ENCODE peak calls at places on chromosomes 4 and X, in ten cellular contexts. P is CD8-positive, alpha-beta memory T cell; S is CD4-positive, alpha-beta T cell; N is Peyer's patch; M is AG04450; L is CD8-positive, alpha-beta T cell; R is psoas muscle; Y is caudate nucleus; C is lung; W is lower lobe of right lung. G is an unnamed sample.

GRCh38 chr4:77963005-77963404 is 94.1 kb upstream of the FRAS1 start:
- DNase-seq in P (no peak), S (no peak), N (no peak), M (no peak), L (no peak), R (no peak), Y (no peak), C (no peak), W (no peak), G (no peak)

GRCh38 chrX:104922206-104922621 is 298.3 kb downstream of the TEX13A start:
- DNase-seq in P (peak; percentile 64), S (peak; percentile 18), N (peak; percentile 57), M (peak; percentile 2), L (peak; percentile 23), R (peak; percentile 39), Y (peak; percentile 1), C (peak; percentile 82), W (peak; percentile 60), G (peak; percentile 27)

GRCh38 chr4:68734095-68734494 is 63.6 kb upstream of the UGT2B15 start:
- DNase-seq in P (no peak), S (no peak), N (no peak), M (no peak), L (no peak), R (no peak), Y (no peak), C (no peak), W (no peak), G (no peak)

GRCh38 chrX:136647969-136648368 is at the start of gene CD40LG:
- DNase-seq in P (no peak), S (no peak), N (no peak), M (no peak), L (no peak), R (no peak), Y (no peak), C (no peak), W (no peak), G (no peak)

GRCh38 chr4:150588341-150588740 is 6.4 kb downstream of the MAB21L2 start:
- DNase-seq in P (no peak), S (no peak), N (no peak), M (no peak), L (no peak), R (no peak), Y (no peak), C (no peak), W (no peak), G (no peak)

GRCh38 chrX:21047034-21047455 is 327.2 kb upstream of the CNKSR2 start:
- DNase-seq in P (no peak), S (no peak), N (no peak), M (no peak), L (no peak), R (no peak), Y (no peak), C (no peak), W (no peak), G (no peak)

GRCh38 chr4:26030260-26030667 is 116.2 kb downstream of the SMIM20 start:
- DNase-seq in P (no peak), S (no peak), N (no peak), M (no peak), L (no peak), R (no peak), Y (no peak), C (no peak), W (no peak), G (no peak)

GRCh38 chr4:168880087-168880675 is 129.9 kb downstream of the CBR4 start:
- DNase-seq in P (no peak), S (no peak), N (no peak), M (no peak), L (no peak), R (no peak), Y (no peak), C (no peak), W (no peak), G (no peak)

GRCh38 chr4:7148337-7148736 is 44.0 kb upstream of the SORCS2 start:
- DNase-seq in P (no peak), S (no peak), N (no peak), M (no peak), L (no peak), R (no peak), Y (no peak), C (no peak), W (no peak), G (no peak)

GRCh38 chrX:41308884-41309655 is 24.9 kb upstream of the DDX3X start:
- DNase-seq in P (no peak), S (no peak), N (no peak), M (no peak), L (no peak), R (no peak), Y (no peak), C (no peak), W (no peak), G (no peak)

DNA sequence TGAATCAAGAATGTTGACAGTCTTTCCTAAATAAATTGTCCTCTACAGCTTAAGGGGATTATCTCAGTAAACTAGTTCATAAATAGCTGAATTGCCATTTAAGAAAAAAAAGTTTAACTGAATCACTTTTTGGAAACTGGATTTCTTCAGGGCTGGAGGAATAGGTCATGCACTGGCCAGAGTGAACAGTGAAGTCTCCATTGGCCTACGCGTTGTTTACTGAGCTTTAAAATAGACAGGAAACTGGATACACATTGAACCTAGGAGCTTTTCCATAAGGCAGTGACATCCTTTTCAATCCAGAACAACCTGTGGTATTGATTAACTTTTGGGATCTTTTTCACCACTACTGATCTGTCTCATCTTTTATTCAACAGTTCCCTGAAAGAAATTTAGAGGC is 58.0 kb downstream of the COL4A6 start:
- DNase-seq in P (no peak), S (no peak), N (no peak), M (no peak), L (no peak), R (no peak), Y (no peak), C (no peak), W (no peak), G (no peak)
- H3K27ac ChIP-seq in P (no peak overlapping the region), S (no peak overlapping the region), N (no peak overlapping the region), M (no peak overlapping the region), L (no peak overlapping the region), R (no peak overlapping the region), Y (no peak overlapping the region), C (no peak overlapping the region), W (no peak overlapping the region), G (no peak overlapping the region)

GRCh38 chrX:28016823-28017222 is 35.6 kb upstream of the DCAF8L1 start:
- DNase-seq in P (no peak), S (no peak), N (no peak), M (no peak), L (no peak), R (no peak), Y (no peak), C (no peak), W (no peak), G (no peak)

DNA sequence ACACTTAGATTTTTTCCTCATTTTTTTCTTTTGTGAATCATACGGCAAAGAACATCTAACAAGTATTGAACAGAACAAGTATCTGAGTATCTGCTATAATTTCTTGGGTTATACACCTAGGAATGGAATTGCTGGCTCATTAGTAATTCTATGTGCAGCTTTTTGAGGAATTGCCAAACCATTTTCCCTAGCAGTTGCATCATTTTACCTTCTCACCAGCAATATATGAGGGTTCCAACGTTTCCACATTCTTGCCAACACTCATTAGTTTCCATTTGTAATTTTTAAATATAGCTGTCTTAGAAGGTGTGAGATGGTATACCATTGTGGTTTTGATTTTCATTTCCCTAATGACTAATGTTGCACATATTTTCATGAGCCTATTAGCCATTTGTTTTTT is 41.1 kb upstream of the DCAF8L1 start:
- DNase-seq in P (no peak), S (no peak), N (no peak), M (no peak), L (no peak), R (no peak), Y (no peak), C (no peak), W (no peak), G (no peak)
- H3K27ac ChIP-seq in P (no peak overlapping the region), S (no peak overlapping the region), N (no peak overlapping the region), M (no peak overlapping the region), L (no peak overlapping the region), R (no peak overlapping the region), Y (no peak overlapping the region), C (no peak overlapping the region), W (no peak overlapping the region), G (no peak overlapping the region)

DNA sequence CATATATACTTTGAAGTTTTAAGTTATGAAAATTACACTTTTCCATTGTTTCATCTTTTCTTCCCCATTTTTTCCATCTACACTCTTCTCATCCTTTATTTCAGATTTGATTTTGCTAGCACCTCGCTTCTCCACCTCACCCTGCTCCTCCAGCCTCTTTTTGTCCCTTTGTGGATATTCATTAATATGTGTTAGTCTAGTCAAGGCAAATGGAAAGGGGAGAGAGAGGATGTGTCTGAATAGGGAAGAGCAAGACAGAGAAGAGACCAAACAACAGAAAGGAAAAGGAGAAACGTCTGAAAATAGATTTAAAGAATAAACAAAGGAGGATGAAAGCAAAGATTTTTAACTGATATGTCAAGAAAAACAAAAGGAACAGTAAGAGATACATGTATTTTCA is 24.1 kb downstream of the GPM6A start:
- DNase-seq in P (no peak), S (no peak), N (no peak), M (no peak), L (no peak), R (no peak), Y (no peak), C (no peak), W (no peak), G (no peak)
- H3K27ac ChIP-seq in P (no peak overlapping the region), S (no peak overlapping the region), N (no peak overlapping the region), M (no peak overlapping the region), L (no peak overlapping the region), R (no peak overlapping the region), Y (no peak overlapping the region), C (no peak overlapping the region), W (no peak overlapping the region), G (no peak overlapping the region)

GRCh38 chrX:37684918-37685317 is 673 bp upstream of the XK start:
- DNase-seq in P (no peak), S (no peak), N (no peak), M (no peak), L (no peak), R (no peak), Y (no peak), C (no peak), W (no peak), G (no peak)

GRCh38 chrX:37684426-37684825 is 1.2 kb upstream of the XK start:
- DNase-seq in P (no peak), S (no peak), N (no peak), M (no peak), L (no peak), R (no peak), Y (no peak), C (no peak), W (no peak), G (no peak)

GRCh38 chrX:37685452-37686347 is at the start of gene XK:
- DNase-seq in P (peak; percentile 5), S (no peak), N (peak; percentile 78), M (no peak), L (no peak), R (peak; percentile 51), Y (no peak), C (peak; percentile 44), W (peak; percentile 71), G (no peak)

GRCh38 chrX:37686979-37687378 is 1.4 kb downstream of the XK start:
- DNase-seq in P (no peak), S (no peak), N (no peak), M (no peak), L (no peak), R (no peak), Y (no peak), C (no peak), W (no peak), G (no peak)

DNA sequence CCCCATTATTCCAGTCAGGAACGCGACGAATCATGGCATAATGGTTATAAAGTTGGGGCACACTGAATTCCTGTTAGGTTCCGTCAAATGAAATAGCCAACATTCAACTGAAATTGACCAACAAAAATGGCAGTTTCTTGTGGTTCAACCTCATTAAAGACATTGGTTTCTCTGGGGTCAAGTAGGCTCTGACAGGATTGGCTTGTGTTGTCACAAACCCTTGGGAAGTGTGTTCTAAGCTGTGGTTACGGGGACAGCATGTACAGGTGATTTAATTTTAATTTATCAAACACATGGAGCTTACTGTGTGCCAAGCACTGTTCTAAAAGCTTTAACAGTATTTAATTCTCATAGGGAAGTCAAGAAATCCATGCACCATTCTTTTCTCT is 751 bp downstream of the XK start:
- DNase-seq in P (no peak), S (no peak), N (no peak), M (no peak), L (no peak), R (no peak), Y (no peak), C (no peak), W (no peak), G (no peak)
- H3K27ac ChIP-seq in P (no peak overlapping the region), S (no peak overlapping the region), N (peak overlapping the region; percentile 94), M (no peak overlapping the region), L (no peak overlapping the region), R (peak overlapping the region; percentile 85), Y (peak overlapping the region; percentile 18), C (peak overlapping the region; percentile 35), W (peak overlapping the region; percentile 69), G (no peak overlapping the region)

G was measured in substantia nigra.